ENCODE peak calls at places on chromosomes 4 and X, in ten cellular contexts. X is HS-5, L is GM04504, F is Calu3, E is AG10803, A is LoVo, M is NB4, K is cerebellar cortex, T is EL, Z is coronary artery. G is an unnamed sample.
A peak's percentile ranks its signal among the peaks of the same experiment; 100 is the strongest.

GRCh38 chrX:1009771-1010170 is 202.7 kb downstream of the CRLF2 start:
- DNase-seq in M (no peak), F (no peak), L (no peak), Z (no peak), X (no peak), K (no peak), E (no peak), T (no peak), A (no peak), G (no peak)

GRCh38 chrX:332496-332860 is 13.9 kb upstream of the GTPBP6 start:
- DNase-seq in L (no peak), A (no peak), M (no peak), X (no peak), Z (no peak), T (no peak), F (no peak), K (no peak), E (no peak), G (no peak)

GRCh38 chrX:49039598-49040375 is 3.4 kb downstream of the TFE3 start:
- DNase-seq in F (peak; percentile 72), T (peak; percentile 94), E (peak; percentile 92), M (peak; percentile 96), X (peak; percentile 72), Z (peak; percentile 84), A (peak; percentile 27), K (peak; percentile 51), L (peak; percentile 86), G (peak; percentile 81)

GRCh38 chrX:112874614-112875013 is 34.0 kb upstream of the AMOT start:
- DNase-seq in F (no peak), A (no peak), M (no peak), T (no peak), X (no peak), Z (no peak), K (no peak), E (no peak), L (no peak), G (no peak)

GRCh38 chr4:3341760-3342159 is 48.9 kb downstream of the RGS12 start:
- DNase-seq in T (no peak), X (no peak), L (no peak), E (no peak), F (no peak), A (no peak), M (no peak), K (no peak), Z (no peak), G (no peak)

GRCh38 chr4:176377705-176378302 is 58.0 kb downstream of the SPCS3 start:
- DNase-seq in M (peak; percentile 10), X (no peak), K (peak; percentile 49), E (peak; percentile 25), L (no peak), F (no peak), T (peak; percentile 19), Z (no peak), A (peak; percentile 77), G (no peak)

GRCh38 chr4:149173241-149174013 is 642.2 kb downstream of the IQCM start:
- DNase-seq in A (no peak), T (no peak), X (no peak), E (no peak), Z (no peak), M (peak; percentile 4), L (no peak), K (no peak), F (no peak), G (no peak)

GRCh38 chr4:106695846-106696245 is 327.3 kb upstream of the GIMD1 start:
- DNase-seq in K (no peak), L (no peak), M (no peak), A (no peak), Z (no peak), X (no peak), F (no peak), T (peak; percentile 44), E (peak; percentile 38), G (no peak)

GRCh38 chr4:153643406-153644016 is 40.6 kb upstream of the TLR2 start:
- DNase-seq in Z (no peak), E (peak; percentile 55), M (peak; percentile 74), F (no peak), T (peak; percentile 60), X (no peak), K (peak; percentile 26), A (peak; percentile 72), L (peak; percentile 13), G (no peak)

GRCh38 chrX:68440940-68441339 is 7.6 kb upstream of the OPHN1 start:
- DNase-seq in Z (no peak), L (peak; percentile 35), E (peak; percentile 54), T (peak; percentile 64), X (no peak), M (no peak), A (peak; percentile 46), F (peak; percentile 47), K (no peak), G (no peak)

GRCh38 chr4:54227261-54228063 is 1.6 kb upstream of the PDGFRA start:
- DNase-seq in L (no peak), E (peak; percentile 78), A (no peak), X (no peak), M (no peak), T (peak; percentile 77), Z (no peak), F (no peak), K (peak; percentile 48), G (no peak)

GRCh38 chr4:10104211-10104990 is 12.2 kb downstream of the WDR1 start:
- DNase-seq in X (no peak), A (no peak), E (peak; percentile 72), Z (no peak), F (no peak), L (no peak), M (no peak), T (no peak), K (no peak), G (no peak)

GRCh38 chr4:140189846-140190245 is 35.9 kb upstream of the MAML3 start:
- DNase-seq in K (no peak), M (no peak), E (no peak), T (no peak), Z (no peak), L (no peak), X (no peak), F (no peak), A (no peak), G (no peak)

GRCh38 chr4:4480685-4481393 is 61.0 kb downstream of the STX18 start:
- DNase-seq in X (no peak), T (no peak), L (no peak), E (peak; percentile 61), M (peak; percentile 13), K (peak; percentile 54), A (no peak), Z (no peak), F (no peak), G (no peak)

GRCh38 chr4:99462875-99463464 is 27.8 kb upstream of the ADH7 start:
- DNase-seq in L (peak; percentile 46), T (peak; percentile 56), F (peak; percentile 64), X (peak; percentile 32), K (peak; percentile 69), Z (no peak), A (peak; percentile 57), E (peak; percentile 73), M (peak; percentile 64), G (peak; percentile 74)

GRCh38 chr4:189835505-189835904 is 105.2 kb upstream of the FRG1 start:
- DNase-seq in X (no peak), L (no peak), T (no peak), A (no peak), M (no peak), E (no peak), K (no peak), F (no peak), Z (no peak), G (no peak)

GRCh38 chr4:124948976-124949597 is 236.6 kb upstream of the ANKRD50 start:
- DNase-seq in K (no peak), T (peak; percentile 47), Z (no peak), E (peak; percentile 49), L (no peak), X (no peak), M (no peak), F (no peak), A (no peak), G (no peak)

GRCh38 chr4:31294655-31295054 is 574.5 kb downstream of the PCDH7 start:
- DNase-seq in K (no peak), T (no peak), A (no peak), E (no peak), M (no peak), X (no peak), L (no peak), Z (no peak), F (no peak), G (no peak)

GRCh38 chr4:3257691-3258482 is 8.9 kb downstream of the MSANTD1 start:
- DNase-seq in X (peak; percentile 15), E (peak; percentile 36), Z (peak; percentile 56), F (no peak), M (no peak), K (no peak), L (no peak), A (no peak), T (peak; percentile 36), G (peak; percentile 25)

GRCh38 chrX:30489323-30489722 is 88.2 kb downstream of the TASL start:
- DNase-seq in L (peak; percentile 5), F (peak; percentile 24), M (peak; percentile 36), T (no peak), X (no peak), Z (no peak), E (no peak), A (no peak), K (no peak), G (no peak)

GRCh38 chr4:40699648-40700047 is 50.1 kb upstream of the NSUN7 start:
- DNase-seq in X (no peak), L (peak; percentile 17), M (no peak), K (no peak), Z (no peak), A (no peak), T (peak; percentile 51), E (peak; percentile 73), F (no peak), G (no peak)